ENCODE peak calls at places on chromosomes 3 and 15, in five cellular contexts. One of them, this sample, is unnamed.
A peak's percentile ranks its signal among the peaks of the same experiment; 100 is the strongest.

GRCh38 chr3:131762981-131763380 is 260.2 kb upstream of the MRPL3 start:
- DNase-seq in HEK293T: no peak
- DNase-seq in EL: no peak
- DNase-seq in PC-9: no peak
- DNase-seq in activated T-cell treated with anti-CD3 and anti-CD28 coated beads, Interleukin-2, amount 50 U/mL, for 4 hours: no peak
- DNase-seq in this sample: no peak

GRCh38 chr3:142319912-142320311 is 94.5 kb upstream of the GK5 start:
- DNase-seq in HEK293T: no peak
- DNase-seq in EL: no peak
- DNase-seq in PC-9: no peak
- DNase-seq in activated T-cell treated with anti-CD3 and anti-CD28 coated beads, Interleukin-2, amount 50 U/mL, for 4 hours: no peak
- DNase-seq in this sample: no peak

GRCh38 chr15:73078722-73079121 is 26.5 kb downstream of the NEO1 start:
- DNase-seq in HEK293T: no peak
- DNase-seq in EL: peak; percentile 51
- DNase-seq in PC-9: no peak
- DNase-seq in activated T-cell treated with anti-CD3 and anti-CD28 coated beads, Interleukin-2, amount 50 U/mL, for 4 hours: no peak
- DNase-seq in this sample: peak; percentile 25

GRCh38 chr3:9553021-9553948 is at the start of gene LHFPL4:
- DNase-seq in HEK293T: no peak
- DNase-seq in EL: no peak
- DNase-seq in PC-9: no peak
- DNase-seq in activated T-cell treated with anti-CD3 and anti-CD28 coated beads, Interleukin-2, amount 50 U/mL, for 4 hours: no peak
- DNase-seq in this sample: peak; percentile 58

GRCh38 chr3:145673790-145674189 is 487.2 kb downstream of the PLOD2 start:
- DNase-seq in HEK293T: no peak
- DNase-seq in EL: no peak
- DNase-seq in PC-9: no peak
- DNase-seq in activated T-cell treated with anti-CD3 and anti-CD28 coated beads, Interleukin-2, amount 50 U/mL, for 4 hours: no peak
- DNase-seq in this sample: peak; percentile 16

GRCh38 chr3:99878005-99878404 is 60.3 kb downstream of the CMSS1 start:
- DNase-seq in HEK293T: no peak
- DNase-seq in EL: peak; percentile 91
- DNase-seq in PC-9: peak; percentile 86
- DNase-seq in activated T-cell treated with anti-CD3 and anti-CD28 coated beads, Interleukin-2, amount 50 U/mL, for 4 hours: no peak
- DNase-seq in this sample: no peak

GRCh38 chr3:73213906-73214305 is 152.4 kb downstream of the EBLN2 start:
- DNase-seq in HEK293T: no peak
- DNase-seq in EL: peak; percentile 13
- DNase-seq in PC-9: no peak
- DNase-seq in activated T-cell treated with anti-CD3 and anti-CD28 coated beads, Interleukin-2, amount 50 U/mL, for 4 hours: no peak
- DNase-seq in this sample: no peak

GRCh38 chr3:130457681-130458080 is 59.3 kb upstream of the COL6A6 start:
- DNase-seq in HEK293T: no peak
- DNase-seq in EL: no peak
- DNase-seq in PC-9: no peak
- DNase-seq in activated T-cell treated with anti-CD3 and anti-CD28 coated beads, Interleukin-2, amount 50 U/mL, for 4 hours: no peak
- DNase-seq in this sample: no peak

GRCh38 chr3:127822836-127823589 is 698 bp upstream of the MGLL start:
- DNase-seq in HEK293T: peak; percentile 45
- DNase-seq in EL: peak; percentile 30
- DNase-seq in PC-9: no peak
- DNase-seq in activated T-cell treated with anti-CD3 and anti-CD28 coated beads, Interleukin-2, amount 50 U/mL, for 4 hours: no peak
- DNase-seq in this sample: peak; percentile 66

GRCh38 chr3:32243519-32243918 is 5.0 kb downstream of the CMTM8 start:
- DNase-seq in HEK293T: no peak
- DNase-seq in EL: no peak
- DNase-seq in PC-9: no peak
- DNase-seq in activated T-cell treated with anti-CD3 and anti-CD28 coated beads, Interleukin-2, amount 50 U/mL, for 4 hours: no peak
- DNase-seq in this sample: no peak

GRCh38 chr3:43296565-43296964 is 10.2 kb downstream of the SNRK start:
- DNase-seq in HEK293T: no peak
- DNase-seq in EL: peak; percentile 8
- DNase-seq in PC-9: no peak
- DNase-seq in activated T-cell treated with anti-CD3 and anti-CD28 coated beads, Interleukin-2, amount 50 U/mL, for 4 hours: peak; percentile 50
- DNase-seq in this sample: no peak

GRCh38 chr3:127325630-127325961 is 37.8 kb upstream of the PRR20G start:
- DNase-seq in HEK293T: no peak
- DNase-seq in EL: no peak
- DNase-seq in PC-9: no peak
- DNase-seq in activated T-cell treated with anti-CD3 and anti-CD28 coated beads, Interleukin-2, amount 50 U/mL, for 4 hours: no peak
- DNase-seq in this sample: no peak

GRCh38 chr3:134094491-134094890 is 64.8 kb upstream of the SLCO2A1 start:
- DNase-seq in HEK293T: no peak
- DNase-seq in EL: peak; percentile 88
- DNase-seq in PC-9: no peak
- DNase-seq in activated T-cell treated with anti-CD3 and anti-CD28 coated beads, Interleukin-2, amount 50 U/mL, for 4 hours: no peak
- DNase-seq in this sample: no peak

GRCh38 chr3:123055352-123055751 is 11.5 kb upstream of the PDIA5 start:
- DNase-seq in HEK293T: no peak
- DNase-seq in EL: no peak
- DNase-seq in PC-9: no peak
- DNase-seq in activated T-cell treated with anti-CD3 and anti-CD28 coated beads, Interleukin-2, amount 50 U/mL, for 4 hours: no peak
- DNase-seq in this sample: no peak

GRCh38 chr3:104604326-104605010 is 762.2 kb upstream of the ALCAM start:
- DNase-seq in HEK293T: no peak
- DNase-seq in EL: peak; percentile 8
- DNase-seq in PC-9: peak; percentile 50
- DNase-seq in activated T-cell treated with anti-CD3 and anti-CD28 coated beads, Interleukin-2, amount 50 U/mL, for 4 hours: no peak
- DNase-seq in this sample: no peak

GRCh38 chr15:62389887-62390792 is 225.1 kb upstream of the C2CD4B start:
- DNase-seq in HEK293T: peak; percentile 78
- DNase-seq in EL: peak; percentile 76
- DNase-seq in PC-9: peak; percentile 48
- DNase-seq in activated T-cell treated with anti-CD3 and anti-CD28 coated beads, Interleukin-2, amount 50 U/mL, for 4 hours: peak; percentile 31
- DNase-seq in this sample: peak; percentile 94

GRCh38 chr15:47331796-47332480 is 385.4 kb upstream of the SEMA6D start:
- DNase-seq in HEK293T: no peak
- DNase-seq in EL: no peak
- DNase-seq in PC-9: no peak
- DNase-seq in activated T-cell treated with anti-CD3 and anti-CD28 coated beads, Interleukin-2, amount 50 U/mL, for 4 hours: no peak
- DNase-seq in this sample: no peak

GRCh38 chr15:79168922-79169322 is 78.3 kb upstream of the RASGRF1 start:
- DNase-seq in HEK293T: peak; percentile 53
- DNase-seq in EL: no peak
- DNase-seq in PC-9: peak; percentile 62
- DNase-seq in activated T-cell treated with anti-CD3 and anti-CD28 coated beads, Interleukin-2, amount 50 U/mL, for 4 hours: no peak
- DNase-seq in this sample: peak; percentile 81